ENCODE peak calls at places on chromosomes 16 and 17, in five cellular contexts. R, P, K, S and X are unnamed samples.

GRCh38 chr17:80477647-80478478 is 1.5 kb upstream of the NPTX1 start:
- DNase-seq in R (peak), P (peak), K (peak), S (peak), X (peak)

GRCh38 chr17:78783711-78784396 is 1.8 kb upstream of the CYTH1 start:
- DNase-seq in R (no peak), P (no peak), K (no peak), S (peak), X (no peak)

GRCh38 chr17:58575511-58575910 is 61.1 kb upstream of the MTMR4 start:
- DNase-seq in R (peak), P (no peak), K (peak), S (no peak), X (no peak)

GRCh38 chr17:57726213-57726612 is 18.9 kb downstream of the CCDC182 start:
- DNase-seq in R (no peak), P (no peak), K (no peak), S (no peak), X (no peak)

GRCh38 chr16:47132310-47132709 is 11.4 kb downstream of the NETO2 start:
- DNase-seq in R (no peak), P (no peak), K (no peak), S (no peak), X (no peak)

GRCh38 chr16:3444032-3444388 is 530 bp downstream of the NAA60 start:
- DNase-seq in R (peak), P (no peak), K (peak), S (peak), X (no peak)

GRCh38 chr17:60305141-60305540 is 86.8 kb downstream of the USP32 start:
- DNase-seq in R (no peak), P (no peak), K (peak), S (no peak), X (no peak)

GRCh38 chr17:1762906-1763829 is 1.3 kb downstream of the SERPINF1 start:
- DNase-seq in R (peak), P (no peak), K (peak), S (no peak), X (peak)

GRCh38 chr16:52515068-52515671 is 31.8 kb downstream of the TOX3 start:
- DNase-seq in R (no peak), P (no peak), K (no peak), S (no peak), X (no peak)

GRCh38 chr17:15463363-15463762 is 4.1 kb downstream of the CDRT4 start:
- DNase-seq in R (peak), P (no peak), K (peak), S (peak), X (no peak)

GRCh38 chr16:1613728-1614225 is 1.6 kb downstream of the CRAMP1 start:
- DNase-seq in R (no peak), P (no peak), K (no peak), S (no peak), X (peak)

GRCh38 chr17:78753316-78754250 is 28.5 kb downstream of the CYTH1 start:
- DNase-seq in R (no peak), P (no peak), K (no peak), S (no peak), X (no peak)

GRCh38 chr16:31181102-31181830 is 1.3 kb downstream of the FUS start:
- DNase-seq in R (no peak), P (peak), K (no peak), S (peak), X (no peak)

GRCh38 chr17:17749025-17749772 is 67.9 kb downstream of the RAI1 start:
- DNase-seq in R (no peak), P (peak), K (no peak), S (peak), X (no peak)

GRCh38 chr16:85146922-85147651 is 34.8 kb upstream of the CIBAR2 start:
- DNase-seq in R (no peak), P (no peak), K (no peak), S (peak), X (no peak)

GRCh38 chr17:75131278-75132017 is at the start of gene NT5C:
- DNase-seq in R (peak), P (peak), K (peak), S (peak), X (peak)

GRCh38 chr16:2514333-2515179 is 804 bp downstream of the ATP6V0C start:
- DNase-seq in R (no peak), P (peak), K (no peak), S (peak), X (no peak)

GRCh38 chr17:2213291-2213960 is 90.2 kb downstream of the SMG6 start:
- DNase-seq in R (peak), P (no peak), K (no peak), S (no peak), X (no peak)

GRCh38 chr17:28947639-28948038 is 3.7 kb downstream of the PHF12 start:
- DNase-seq in R (no peak), P (no peak), K (no peak), S (no peak), X (no peak)

GRCh38 chr17:957856-958421 is 21.6 kb downstream of the NXN start:
- DNase-seq in R (no peak), P (no peak), K (peak), S (no peak), X (no peak)